ENCODE peak calls at places on chromosomes 4 and X, in five cellular contexts. L is CD8-positive, alpha-beta T cell; E is GM23248; K is testis; V is mucosa of descending colon. N is an unnamed sample.

GRCh38 chrX:39492495-39493162 is 605.1 kb downstream of the BCOR start:
- DNase-seq in L (no peak), E (no peak), K (peak; percentile 61), V (no peak), N (no peak)

GRCh38 chrX:119605398-119605738 is 856 bp downstream of the NKRF start:
- DNase-seq in L (no peak), E (peak; percentile 42), K (peak; percentile 18), V (peak; percentile 57), N (peak; percentile 85)

GRCh38 chrX:101682723-101683122 is 23.1 kb upstream of the ARMCX2 start:
- DNase-seq in L (no peak), E (peak; percentile 48), K (no peak), V (no peak), N (peak; percentile 25)

GRCh38 chrX:153882086-153882498 is 3.9 kb downstream of the L1CAM start:
- DNase-seq in L (no peak), E (peak; percentile 20), K (no peak), V (no peak), N (no peak)

GRCh38 chr4:110484767-110485166 is 8.8 kb downstream of the ENPEP start:
- DNase-seq in L (no peak), E (peak; percentile 95), K (no peak), V (no peak), N (peak; percentile 60)

GRCh38 chrX:33831211-33831610 is 300.9 kb downstream of the FAM47A start:
- DNase-seq in L (no peak), E (no peak), K (no peak), V (no peak), N (no peak)

GRCh38 chr4:156838761-156839160 is 132.8 kb downstream of the PDGFC start:
- DNase-seq in L (no peak), E (peak; percentile 58), K (no peak), V (no peak), N (no peak)

GRCh38 chr4:98653006-98653405 is 5.4 kb downstream of the TSPAN5 start:
- DNase-seq in L (no peak), E (peak; percentile 83), K (no peak), V (no peak), N (peak; percentile 58)

GRCh38 chr4:96260071-96260682 is 420.3 kb downstream of the PDHA2 start:
- DNase-seq in L (no peak), E (no peak), K (no peak), V (no peak), N (no peak)

GRCh38 chr4:58144721-58145120 is 1034.5 kb upstream of the IGFBP7 start:
- DNase-seq in L (no peak), E (no peak), K (no peak), V (no peak), N (no peak)

GRCh38 chr4:47425628-47426027 is 37.9 kb downstream of the COMMD8 start:
- DNase-seq in L (no peak), E (no peak), K (no peak), V (peak; percentile 43), N (no peak)

GRCh38 chr4:44760142-44760898 is 34.0 kb upstream of the GNPDA2 start:
- DNase-seq in L (no peak), E (peak; percentile 62), K (no peak), V (no peak), N (peak; percentile 32)

GRCh38 chr4:72864898-72865297 is 204.6 kb downstream of the COX18 start:
- DNase-seq in L (no peak), E (peak; percentile 27), K (no peak), V (no peak), N (no peak)

GRCh38 chr4:41213563-41214157 is 682 bp downstream of the APBB2 start:
- DNase-seq in L (no peak), E (peak; percentile 60), K (peak; percentile 20), V (peak; percentile 56), N (no peak)

GRCh38 chrX:34849371-34849770 is 93.2 kb upstream of the FAM47B start:
- DNase-seq in L (no peak), E (peak; percentile 67), K (no peak), V (no peak), N (no peak)

GRCh38 chr4:14831447-14831846 is 170.8 kb upstream of the CPEB2 start:
- DNase-seq in L (no peak), E (no peak), K (no peak), V (no peak), N (no peak)

GRCh38 chrX:27435031-27435430 is 28.1 kb downstream of the PPP4R3C start:
- DNase-seq in L (no peak), E (no peak), K (no peak), V (no peak), N (no peak)

GRCh38 chrX:23385242-23385641 is 50.6 kb downstream of the PTCHD1 start:
- DNase-seq in L (no peak), E (no peak), K (no peak), V (no peak), N (no peak)

GRCh38 chr4:20422398-20422797 is 170.7 kb downstream of the SLIT2 start:
- DNase-seq in L (no peak), E (peak; percentile 70), K (peak; percentile 71), V (no peak), N (no peak)

GRCh38 chr4:8909548-8909947 is 37.9 kb upstream of the HMX1 start:
- DNase-seq in L (no peak), E (peak; percentile 52), K (no peak), V (no peak), N (peak; percentile 71)

GRCh38 chr4:168451744-168452394 is 28.4 kb downstream of the DDX60L start:
- DNase-seq in L (no peak), E (peak; percentile 53), K (no peak), V (no peak), N (no peak)

GRCh38 chr4:122221322-122221721 is 69.2 kb downstream of the BLTP1 start:
- DNase-seq in L (no peak), E (no peak), K (no peak), V (no peak), N (no peak)

GRCh38 chr4:182189107-182189878 is 53.9 kb upstream of the TENM3 start:
- DNase-seq in L (no peak), E (peak; percentile 63), K (no peak), V (no peak), N (no peak)

GRCh38 chr4:110107868-110108267 is 90.5 kb downstream of the ELOVL6 start:
- DNase-seq in L (no peak), E (peak; percentile 41), K (no peak), V (no peak), N (no peak)

GRCh38 chrX:102985182-102985581 is 48.1 kb downstream of the RAB40AL start:
- DNase-seq in L (no peak), E (no peak), K (no peak), V (no peak), N (no peak)

GRCh38 chr4:140253556-140254027 is 99.6 kb upstream of the MAML3 start:
- DNase-seq in L (no peak), E (no peak), K (no peak), V (no peak), N (no peak)

GRCh38 chr4:53688186-53688790 is 97.0 kb upstream of the LNX1 start:
- DNase-seq in L (no peak), E (peak; percentile 99), K (no peak), V (no peak), N (peak; percentile 85)

GRCh38 chr4:152321923-152322322 is 214.0 kb downstream of the FBXW7 start:
- DNase-seq in L (no peak), E (peak; percentile 16), K (no peak), V (no peak), N (no peak)
- H3K36me3 ChIP-seq in L (peaks cover 9% of the 10 kb centered on the region), E (peaks cover 44% of the 10 kb centered on the region), K (no peaks in the 10 kb centered on the region), V (no peaks in the 10 kb centered on the region), N (peaks cover 15% of the 10 kb centered on the region)

GRCh38 chrX:70479197-70479969 is 34.7 kb downstream of the DLG3 start:
- DNase-seq in L (no peak), E (peak; percentile 79), K (no peak), V (no peak), N (no peak)

GRCh38 chrX:70479970-70480659 is 35.5 kb downstream of the DLG3 start:
- DNase-seq in L (no peak), E (no peak), K (peak; percentile 26), V (no peak), N (no peak)

GRCh38 chrX:70481871-70482270 is 37.2 kb downstream of the DLG3 start:
- DNase-seq in L (no peak), E (no peak), K (no peak), V (no peak), N (no peak)

GRCh38 chrX:70481424-70481823 is 36.8 kb downstream of the DLG3 start:
- DNase-seq in L (no peak), E (no peak), K (no peak), V (no peak), N (no peak)

DNA sequence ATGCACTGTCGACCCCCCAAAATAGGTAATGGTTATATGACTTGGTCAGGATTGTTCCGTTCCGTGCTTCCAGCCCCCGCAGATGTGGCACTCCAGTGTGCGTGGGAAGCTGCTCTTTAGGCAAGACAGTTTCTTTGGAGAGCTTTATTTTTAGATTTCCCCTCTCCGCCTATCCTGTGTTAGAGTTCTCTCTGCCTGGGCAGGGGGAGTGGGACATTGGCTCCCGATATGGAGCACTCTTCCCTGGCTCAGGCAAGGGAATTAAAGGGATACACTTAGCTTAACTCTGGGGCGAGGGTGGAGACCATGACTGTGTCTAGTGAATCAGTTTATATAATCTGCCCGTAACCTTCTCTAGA is 36.0 kb downstream of the DLG3 start:
- DNase-seq in L (no peak), E (no peak), K (peak; percentile 43), V (no peak), N (no peak)
- H3K36me3 ChIP-seq in L (no peaks in the 10 kb centered on the region), E (no peaks in the 10 kb centered on the region), K (no peaks in the 10 kb centered on the region), V (no peaks in the 10 kb centered on the region), N (no peaks in the 10 kb centered on the region)

GRCh38 chr4:102608190-102608589 is 107.0 kb downstream of the NFKB1 start:
- DNase-seq in L (no peak), E (peak; percentile 60), K (no peak), V (no peak), N (no peak)

GRCh38 chr4:102612195-102612594 is 111.0 kb downstream of the NFKB1 start:
- DNase-seq in L (no peak), E (no peak), K (no peak), V (no peak), N (no peak)

GRCh38 chr4:102612824-102613366 is 111.7 kb downstream of the NFKB1 start:
- DNase-seq in L (peak; percentile 30), E (no peak), K (no peak), V (no peak), N (no peak)

GRCh38 chr4:102610007-102610406 is 108.8 kb downstream of the NFKB1 start:
- DNase-seq in L (no peak), E (no peak), K (no peak), V (no peak), N (no peak)

GRCh38 chr4:102610476-102610875 is 109.3 kb downstream of the NFKB1 start:
- DNase-seq in L (no peak), E (no peak), K (no peak), V (no peak), N (peak; percentile 36)
- H3K36me3 ChIP-seq in L (peaks cover 39% of the 10 kb centered on the region), E (peaks cover 56% of the 10 kb centered on the region), K (no peaks in the 10 kb centered on the region), V (peaks cover 9% of the 10 kb centered on the region), N (peaks cover 70% of the 10 kb centered on the region)

GRCh38 chrX:55072286-55072685 is 2.5 kb upstream of the PAGE2B start:
- DNase-seq in L (no peak), E (no peak), K (no peak), V (no peak), N (no peak)

DNA sequence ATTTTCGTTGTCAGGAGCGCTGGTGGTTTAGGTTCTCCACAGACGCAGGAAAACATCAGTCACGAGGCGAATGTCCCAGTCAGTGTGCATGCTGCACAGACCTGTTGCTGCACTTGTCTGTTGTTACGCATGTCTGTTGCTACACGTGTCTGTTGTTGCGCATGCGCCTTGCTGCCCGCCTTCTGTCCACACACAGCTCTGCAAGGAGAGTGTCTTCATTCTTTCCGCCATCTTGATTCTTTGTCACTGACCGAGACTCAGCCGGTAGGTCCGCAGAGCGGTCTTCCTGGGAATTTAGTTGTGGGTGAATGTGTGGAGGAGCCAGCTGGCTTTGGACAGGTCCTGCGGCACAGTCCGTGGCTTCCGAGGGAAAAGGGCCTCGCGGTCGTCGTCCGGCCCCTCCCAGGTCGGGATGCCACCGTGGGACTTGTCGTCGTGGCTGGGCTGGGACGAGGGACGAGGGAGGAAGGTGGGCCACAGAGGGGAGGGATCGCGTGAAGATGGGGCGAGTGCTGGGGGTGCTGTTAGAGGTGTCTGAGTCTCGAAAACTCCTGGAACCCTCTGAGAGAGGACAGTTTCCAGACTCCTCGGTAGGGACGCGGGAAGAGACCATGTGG is at the start of gene PAGE2B:
- DNase-seq in L (no peak), E (no peak), K (peak; percentile 42), V (peak; percentile 49), N (no peak)
- H3K36me3 ChIP-seq in L (no peaks in the 10 kb centered on the region), E (no peaks in the 10 kb centered on the region), K (no peaks in the 10 kb centered on the region), V (no peaks in the 10 kb centered on the region), N (no peaks in the 10 kb centered on the region)